ENCODE peak calls at places on chromosomes 2 and 18, in four cellular contexts. L is kidney; G is stimulated activated naive CD4-positive, alpha-beta T cell treated with Interleukin-2 at 50 U/mL for 16 hours; U is sciatic nerve. C is an unnamed sample.
A peak's percentile ranks its signal among the peaks of the same experiment; 100 is the strongest.

GRCh38 chr2:47323009-47323821 is 79.7 kb upstream of the MSH2 start:
- DNase-seq in L (peak; percentile 80), U (peak; percentile 86), G (peak; percentile 23), C (peak; percentile 77)

GRCh38 chr18:21741511-21742322 is 1.1 kb downstream of the MIB1 start:
- DNase-seq in L (peak; percentile 82), U (peak; percentile 68), G (no peak), C (no peak)

GRCh38 chr2:43737097-43737854 is 36.6 kb upstream of the DYNC2LI1 start:
- DNase-seq in G (no peak), U (no peak), L (no peak), C (no peak)

GRCh38 chr2:157325786-157326185 is at the start of gene ERMN:
- DNase-seq in U (no peak), G (no peak), L (no peak), C (no peak)

GRCh38 chr2:29228276-29228675 is 113.1 kb downstream of the CLIP4 start:
- DNase-seq in U (no peak), G (no peak), L (no peak), C (no peak)

GRCh38 chr2:29841386-29842004 is 79.9 kb downstream of the ALK start:
- DNase-seq in G (no peak), L (no peak), U (no peak), C (peak; percentile 11)

GRCh38 chr18:14769381-14769780 is 21.4 kb downstream of the ANKRD30B start:
- DNase-seq in G (no peak), U (no peak), L (no peak), C (no peak)

GRCh38 chr2:142742301-142743214 is 134.9 kb upstream of the KYNU start:
- DNase-seq in U (no peak), G (no peak), L (no peak), C (no peak)

GRCh38 chr18:53380063-53380639 is 844.3 kb downstream of the MBD2 start:
- DNase-seq in L (no peak), U (no peak), G (no peak), C (peak; percentile 66)

GRCh38 chr18:111292-112014 is 46.9 kb upstream of the USP14 start:
- DNase-seq in L (peak; percentile 87), G (no peak), U (peak; percentile 79), C (no peak)

GRCh38 chr2:153101187-153101586 is 377.4 kb downstream of the RPRM start:
- DNase-seq in L (no peak), G (no peak), U (no peak), C (no peak)

GRCh38 chr2:159128191-159128590 is 158.3 kb downstream of the WDSUB1 start:
- DNase-seq in L (no peak), U (no peak), G (no peak), C (no peak)

GRCh38 chr2:207279520-207279919 is 113.8 kb upstream of the KLF7 start:
- DNase-seq in U (no peak), L (no peak), G (no peak), C (no peak)

GRCh38 chr2:242047963-242048362 is 178.4 kb downstream of the RTP5 start:
- DNase-seq in U (peak; percentile 12), L (no peak), G (no peak), C (no peak)

GRCh38 chr18:34990571-34990970 is 50.6 kb upstream of the MAPRE2 start:
- DNase-seq in L (no peak), U (no peak), G (no peak), C (no peak)

GRCh38 chr2:30232027-30232800 is 880 bp downstream of the LBH start:
- DNase-seq in L (peak; percentile 92), U (peak; percentile 69), G (peak; percentile 73), C (peak; percentile 65)

GRCh38 chr2:210559167-210559566 is 2.8 kb downstream of the CPS1 start:
- DNase-seq in G (no peak), L (no peak), U (no peak), C (no peak)

GRCh38 chr2:113198048-113198789 is 24.4 kb downstream of the PSD4 start:
- DNase-seq in G (no peak), U (no peak), L (no peak), C (no peak)

GRCh38 chr2:66430906-66431619 is 3.9 kb upstream of the MEIS1 start:
- DNase-seq in L (no peak), U (no peak), G (no peak), C (no peak)

GRCh38 chr2:19929226-19929625 is 27.4 kb upstream of the TTC32 start:
- DNase-seq in L (no peak), U (no peak), G (no peak), C (no peak)

GRCh38 chr2:171225989-171226388 is 65.3 kb upstream of the TLK1 start:
- DNase-seq in L (no peak), G (no peak), U (no peak), C (no peak)

GRCh38 chr2:65076345-65076710 is 20.1 kb downstream of the CEP68 start:
- DNase-seq in L (no peak), U (no peak), G (no peak), C (no peak)

GRCh38 chr18:62784966-62785413 is 69.6 kb downstream of the PHLPP1 start:
- DNase-seq in L (no peak), U (no peak), G (no peak), C (no peak)

GRCh38 chr2:163466583-163466982 is 269.2 kb downstream of the FIGN start:
- DNase-seq in G (no peak), U (no peak), L (no peak), C (no peak)

GRCh38 chr2:186256540-186256939 is 229.5 kb upstream of the ZC3H15 start:
- DNase-seq in G (no peak), L (no peak), U (no peak), C (peak; percentile 46)

GRCh38 chr2:53913721-53914120 is 54.0 kb upstream of the GPR75 start:
- DNase-seq in U (no peak), L (no peak), G (peak; percentile 6), C (no peak)

C was measured in NCI-H1694.